ENCODE peak calls at places on chromosomes 16 and 17, in eight cellular contexts. V, U, O, J, W, G, R and Z are unnamed samples.

GRCh38 chr17:74394977-74395376 is 27.7 kb downstream of the GPR142 start:
- DNase-seq in V (no peak), U (no peak), O (no peak), J (no peak), W (no peak), G (no peak), R (no peak), Z (no peak)

GRCh38 chr17:1490643-1491405 is 1.7 kb downstream of the MYO1C start:
- DNase-seq in V (no peak), U (no peak), O (peak; percentile 42), J (peak; percentile 83), W (peak; percentile 78), G (peak; percentile 34), R (peak; percentile 70), Z (peak; percentile 74)

GRCh38 chr16:30837904-30838303 is 50.9 kb upstream of the ZNF629 start:
- DNase-seq in V (no peak), U (no peak), O (peak; percentile 19), J (no peak), W (no peak), G (no peak), R (no peak), Z (no peak)

GRCh38 chr16:88703486-88704309 is 2.5 kb downstream of the RNF166 start:
- DNase-seq in V (no peak), U (no peak), O (no peak), J (no peak), W (peak; percentile 73), G (no peak), R (no peak), Z (peak; percentile 61)

GRCh38 chr16:69741951-69742904 is 12.5 kb downstream of the NOB1 start:
- DNase-seq in V (no peak), U (peak; percentile 57), O (peak; percentile 69), J (peak; percentile 95), W (no peak), G (peak; percentile 53), R (peak; percentile 5), Z (no peak)

GRCh38 chr17:62941358-62941991 is 24.6 kb upstream of the TANC2 start:
- DNase-seq in V (no peak), U (no peak), O (no peak), J (no peak), W (no peak), G (no peak), R (no peak), Z (no peak)

GRCh38 chr17:47427985-47428384 is 102.9 kb upstream of the NPEPPS start:
- DNase-seq in V (no peak), U (no peak), O (no peak), J (peak; percentile 25), W (no peak), G (no peak), R (no peak), Z (no peak)

GRCh38 chr17:55726440-55726839 is 3.8 kb upstream of the TMEM100 start:
- DNase-seq in V (peak; percentile 52), U (peak; percentile 75), O (peak; percentile 68), J (peak; percentile 33), W (no peak), G (peak; percentile 98), R (no peak), Z (no peak)

GRCh38 chr16:58501242-58502131 is 1.5 kb downstream of the NDRG4 start:
- DNase-seq in V (no peak), U (no peak), O (no peak), J (no peak), W (peak; percentile 62), G (no peak), R (peak; percentile 79), Z (no peak)

GRCh38 chr16:89599451-89599858 is 14.0 kb upstream of the DPEP1 start:
- DNase-seq in V (no peak), U (no peak), O (peak; percentile 41), J (peak; percentile 53), W (peak; percentile 45), G (no peak), R (peak; percentile 69), Z (no peak)

GRCh38 chr16:68344252-68344651 is 33.4 kb downstream of the PRMT7 start:
- DNase-seq in V (no peak), U (no peak), O (no peak), J (no peak), W (no peak), G (no peak), R (no peak), Z (no peak)

DNA sequence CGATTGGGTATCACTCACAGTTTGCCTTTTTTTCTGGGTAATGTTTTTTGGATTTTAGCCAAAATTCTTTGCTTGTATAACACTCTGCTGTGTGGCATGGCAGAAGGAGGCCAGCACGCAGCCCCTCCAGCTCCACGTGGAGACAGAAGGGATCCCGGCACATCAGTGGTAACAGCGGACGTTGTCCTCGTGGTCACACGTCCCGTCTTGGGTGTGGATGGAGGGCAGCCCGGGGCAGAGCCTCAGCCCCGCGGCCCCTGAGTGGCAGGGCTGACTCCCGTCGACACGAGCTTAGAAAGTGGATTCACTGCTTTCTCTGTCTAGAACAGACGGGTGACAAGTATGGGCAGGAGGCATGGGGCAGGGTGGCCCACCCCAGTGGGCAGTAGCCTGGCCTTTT is 69.0 kb downstream of the KLHDC4 start:
- DNase-seq in V (no peak), U (no peak), O (no peak), J (no peak), W (no peak), G (peak; percentile 10), R (no peak), Z (no peak)
- H3K36me3 ChIP-seq in V (no peaks in the 10 kb centered on the region), U (no peaks in the 10 kb centered on the region), O (no peaks in the 10 kb centered on the region), J (no peaks in the 10 kb centered on the region), W (peaks cover 53% of the 10 kb centered on the region), G (peaks cover 2% of the 10 kb centered on the region), R (peaks cover 16% of the 10 kb centered on the region), Z (peaks cover 11% of the 10 kb centered on the region)

GRCh38 chr16:50752481-50753235 is 10.8 kb downstream of the CYLD start:
- DNase-seq in V (no peak), U (no peak), O (no peak), J (no peak), W (no peak), G (no peak), R (no peak), Z (no peak)

GRCh38 chr16:50745940-50746339 is 4.1 kb downstream of the CYLD start:
- DNase-seq in V (no peak), U (no peak), O (no peak), J (no peak), W (no peak), G (no peak), R (no peak), Z (no peak)

GRCh38 chr16:50747206-50747956 is 5.5 kb downstream of the CYLD start:
- DNase-seq in V (no peak), U (no peak), O (peak; percentile 34), J (no peak), W (peak; percentile 36), G (peak; percentile 37), R (no peak), Z (peak; percentile 36)

GRCh38 chr16:50756466-50756865 is 14.6 kb downstream of the CYLD start:
- DNase-seq in V (no peak), U (no peak), O (no peak), J (no peak), W (no peak), G (no peak), R (no peak), Z (no peak)

DNA sequence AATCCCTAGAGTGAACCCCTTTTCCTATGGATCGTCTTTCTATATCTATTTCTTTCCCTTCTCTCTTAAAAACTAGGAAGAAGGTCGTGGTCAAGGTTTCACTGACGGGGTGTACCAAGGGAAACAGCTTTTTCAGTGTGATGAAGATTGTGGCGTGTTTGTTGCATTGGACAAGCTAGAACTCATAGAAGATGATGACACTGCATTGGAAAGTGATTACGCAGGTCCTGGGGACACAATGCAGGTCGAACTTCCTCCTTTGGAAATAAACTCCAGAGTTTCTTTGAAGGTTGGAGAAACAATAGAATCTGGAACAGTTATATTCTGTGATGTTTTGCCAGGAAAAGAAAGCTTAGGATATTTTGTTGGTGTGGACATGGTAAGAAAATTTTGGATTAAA is 9.6 kb downstream of the CYLD start:
- DNase-seq in V (no peak), U (no peak), O (no peak), J (no peak), W (no peak), G (no peak), R (no peak), Z (no peak)
- H3K36me3 ChIP-seq in V (no peaks in the 10 kb centered on the region), U (peaks cover 9% of the 10 kb centered on the region), O (no peaks in the 10 kb centered on the region), J (no peaks in the 10 kb centered on the region), W (peaks cover 5% of the 10 kb centered on the region), G (no peaks in the 10 kb centered on the region), R (peaks cover 16% of the 10 kb centered on the region), Z (peaks cover 10% of the 10 kb centered on the region)

DNA sequence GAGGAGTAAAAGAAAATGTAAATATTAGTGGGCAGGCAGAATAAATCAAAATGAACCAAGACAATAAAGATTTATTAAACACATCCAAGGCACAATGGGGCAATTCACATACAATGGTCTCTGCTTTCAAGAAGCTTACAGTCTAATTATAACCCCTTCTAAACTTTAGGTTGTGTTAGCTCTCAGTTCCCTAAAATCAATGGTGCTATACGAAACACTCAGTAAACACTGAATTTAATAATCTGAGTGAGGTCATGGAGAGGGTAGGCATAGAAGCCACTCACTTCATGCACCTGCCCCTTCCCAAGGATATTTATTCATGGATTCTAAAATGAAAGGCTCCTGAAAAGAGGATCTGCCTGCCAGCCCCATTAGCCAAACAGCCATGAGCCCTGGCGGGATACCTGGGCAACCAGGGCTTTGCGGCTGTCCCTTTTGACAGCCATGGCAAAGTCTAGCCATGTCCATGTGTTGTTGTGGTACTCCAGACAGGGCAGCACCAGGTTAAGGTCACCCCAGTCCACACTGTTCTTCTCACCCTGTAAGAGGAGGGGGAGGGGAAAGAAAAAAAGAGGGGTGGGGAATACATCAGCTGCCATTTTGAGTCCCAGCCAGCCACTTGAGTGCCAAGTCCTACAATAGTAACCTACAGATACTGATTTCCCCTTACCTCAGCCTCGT is 1.4 kb upstream of the RSKR start:
- DNase-seq in V (no peak), U (no peak), O (no peak), J (no peak), W (peak; percentile 17), G (no peak), R (no peak), Z (no peak)
- H3K36me3 ChIP-seq in V (peaks cover 6% of the 10 kb centered on the region), U (peaks cover 83% of the 10 kb centered on the region), O (peaks cover 41% of the 10 kb centered on the region), J (peaks cover 33% of the 10 kb centered on the region), W (peaks cover 99% of the 10 kb centered on the region), G (peaks cover 21% of the 10 kb centered on the region), R (peaks cover 58% of the 10 kb centered on the region), Z (peaks cover 38% of the 10 kb centered on the region)

DNA sequence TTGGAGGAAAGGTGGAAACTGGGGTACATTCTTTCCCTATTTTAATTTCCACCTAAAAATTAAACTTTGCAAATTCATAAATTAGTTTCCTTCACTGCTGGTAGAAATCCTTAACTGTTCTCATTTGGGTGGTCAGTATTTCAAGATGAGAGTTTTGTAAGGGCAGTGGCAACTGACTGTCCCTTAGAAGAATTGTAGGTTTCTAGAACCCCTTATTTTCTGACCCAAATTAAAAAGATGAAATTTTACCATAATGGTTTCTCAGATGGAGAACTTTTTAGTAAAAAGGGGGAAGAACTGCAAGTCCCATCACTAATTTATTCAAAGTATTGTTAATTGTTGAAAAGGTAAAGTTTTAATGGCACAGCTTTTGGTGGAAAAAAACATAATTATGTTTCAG is 5.6 kb downstream of the IGF2BP1 start:
- DNase-seq in V (no peak), U (no peak), O (no peak), J (no peak), W (no peak), G (no peak), R (no peak), Z (no peak)
- H3K36me3 ChIP-seq in V (no peaks in the 10 kb centered on the region), U (peaks cover 16% of the 10 kb centered on the region), O (no peaks in the 10 kb centered on the region), J (no peaks in the 10 kb centered on the region), W (peaks cover 50% of the 10 kb centered on the region), G (no peaks in the 10 kb centered on the region), R (no peaks in the 10 kb centered on the region), Z (no peaks in the 10 kb centered on the region)